ENCODE peak calls at places on chromosomes 16 and 17, in four cellular contexts. One of them, this sample, is unnamed.

GRCh38 chr17:44213403-44214229 is 5.9 kb downstream of the UBTF start:
- DNase-seq in effector memory CD4-positive, alpha-beta T cell: no peak
- DNase-seq in AML-193: no peak
- DNase-seq in hepatic stellate cell: no peak
- DNase-seq in this sample: no peak

GRCh38 chr17:34171245-34171818 is 83.8 kb upstream of the CCL2 start:
- DNase-seq in effector memory CD4-positive, alpha-beta T cell: peak
- DNase-seq in AML-193: peak
- DNase-seq in hepatic stellate cell: peak
- DNase-seq in this sample: peak

GRCh38 chr17:6936370-6937028 is 59.4 kb upstream of the ALOX12 start:
- DNase-seq in effector memory CD4-positive, alpha-beta T cell: peak
- DNase-seq in hepatic stellate cell: peak
- DNase-seq in AML-193: no peak
- DNase-seq in this sample: no peak

GRCh38 chr17:80303824-80304223 is 43.2 kb downstream of the RNF213 start:
- DNase-seq in hepatic stellate cell: no peak
- DNase-seq in AML-193: no peak
- DNase-seq in effector memory CD4-positive, alpha-beta T cell: no peak
- DNase-seq in this sample: no peak

GRCh38 chr17:19410101-19410500 is 931 bp upstream of the RNF112 start:
- DNase-seq in AML-193: no peak
- DNase-seq in hepatic stellate cell: no peak
- DNase-seq in effector memory CD4-positive, alpha-beta T cell: no peak
- DNase-seq in this sample: no peak

GRCh38 chr17:82859431-82860403 is 19.9 kb upstream of the ZNF750 start:
- DNase-seq in effector memory CD4-positive, alpha-beta T cell: peak
- DNase-seq in AML-193: peak
- DNase-seq in hepatic stellate cell: peak
- DNase-seq in this sample: no peak

GRCh38 chr17:327296-327695 is 25.3 kb downstream of the RPH3AL start:
- DNase-seq in AML-193: no peak
- DNase-seq in hepatic stellate cell: no peak
- DNase-seq in effector memory CD4-positive, alpha-beta T cell: no peak
- DNase-seq in this sample: no peak

GRCh38 chr17:65191805-65192740 is 54.9 kb downstream of the RGS9 start:
- DNase-seq in effector memory CD4-positive, alpha-beta T cell: no peak
- DNase-seq in hepatic stellate cell: peak
- DNase-seq in AML-193: no peak
- DNase-seq in this sample: no peak

GRCh38 chr17:79154951-79155557 is 80.4 kb downstream of the ENGASE start:
- DNase-seq in hepatic stellate cell: no peak
- DNase-seq in AML-193: no peak
- DNase-seq in effector memory CD4-positive, alpha-beta T cell: no peak
- DNase-seq in this sample: no peak

GRCh38 chr16:75074415-75074793 is 42.2 kb downstream of the LDHD start:
- DNase-seq in hepatic stellate cell: no peak
- DNase-seq in AML-193: no peak
- DNase-seq in effector memory CD4-positive, alpha-beta T cell: no peak
- DNase-seq in this sample: no peak

GRCh38 chr16:4365014-4365406 is 6.6 kb upstream of the VASN start:
- DNase-seq in AML-193: no peak
- DNase-seq in hepatic stellate cell: no peak
- DNase-seq in effector memory CD4-positive, alpha-beta T cell: no peak
- DNase-seq in this sample: no peak

GRCh38 chr17:81940538-81941483 is 3.7 kb upstream of the PYCR1 start:
- DNase-seq in hepatic stellate cell: no peak
- DNase-seq in AML-193: no peak
- DNase-seq in effector memory CD4-positive, alpha-beta T cell: no peak
- DNase-seq in this sample: no peak

GRCh38 chr16:88192601-88193000 is 190.2 kb upstream of the ZNF469 start:
- DNase-seq in hepatic stellate cell: no peak
- DNase-seq in effector memory CD4-positive, alpha-beta T cell: no peak
- DNase-seq in AML-193: no peak
- DNase-seq in this sample: no peak

GRCh38 chr16:78727536-78727935 is 628.1 kb downstream of the WWOX start:
- DNase-seq in hepatic stellate cell: no peak
- DNase-seq in AML-193: no peak
- DNase-seq in effector memory CD4-positive, alpha-beta T cell: no peak
- DNase-seq in this sample: no peak

GRCh38 chr16:81842564-81843242 is 63.6 kb downstream of the PLCG2 start:
- DNase-seq in AML-193: no peak
- DNase-seq in effector memory CD4-positive, alpha-beta T cell: no peak
- DNase-seq in hepatic stellate cell: no peak
- DNase-seq in this sample: no peak

GRCh38 chr17:74760404-74761105 is 12.1 kb downstream of the NHERF1 start:
- DNase-seq in hepatic stellate cell: no peak
- DNase-seq in effector memory CD4-positive, alpha-beta T cell: no peak
- DNase-seq in AML-193: no peak
- DNase-seq in this sample: no peak

GRCh38 chr17:37844158-37844976 is 79.8 kb upstream of the TBC1D3K start:
- DNase-seq in AML-193: peak
- DNase-seq in effector memory CD4-positive, alpha-beta T cell: peak
- DNase-seq in hepatic stellate cell: peak
- DNase-seq in this sample: peak

GRCh38 chr16:87068316-87068715 is 248.9 kb downstream of the C16orf95 start:
- DNase-seq in effector memory CD4-positive, alpha-beta T cell: no peak
- DNase-seq in hepatic stellate cell: no peak
- DNase-seq in AML-193: no peak
- DNase-seq in this sample: no peak

GRCh38 chr16:9787717-9788116 is 394.5 kb downstream of the GRIN2A start:
- DNase-seq in hepatic stellate cell: no peak
- DNase-seq in effector memory CD4-positive, alpha-beta T cell: no peak
- DNase-seq in AML-193: no peak
- DNase-seq in this sample: no peak

GRCh38 chr17:79977711-79978544 is 57.7 kb downstream of the TBC1D16 start:
- DNase-seq in effector memory CD4-positive, alpha-beta T cell: no peak
- DNase-seq in hepatic stellate cell: no peak
- DNase-seq in AML-193: no peak
- DNase-seq in this sample: no peak

GRCh38 chr17:66654341-66654740 is 180.6 kb upstream of the CACNG5 start:
- DNase-seq in effector memory CD4-positive, alpha-beta T cell: no peak
- DNase-seq in AML-193: no peak
- DNase-seq in hepatic stellate cell: no peak
- DNase-seq in this sample: no peak

GRCh38 chr17:64783556-64784352 is 121.6 kb upstream of the SMURF2 start:
- DNase-seq in effector memory CD4-positive, alpha-beta T cell: no peak
- DNase-seq in AML-193: no peak
- DNase-seq in hepatic stellate cell: no peak
- DNase-seq in this sample: no peak

GRCh38 chr16:70250748-70251650 is 741 bp downstream of the EXOSC6 start:
- DNase-seq in AML-193: peak
- DNase-seq in effector memory CD4-positive, alpha-beta T cell: peak
- DNase-seq in hepatic stellate cell: peak
- DNase-seq in this sample: no peak

GRCh38 chr17:79160980-79161621 is 86.5 kb downstream of the ENGASE start:
- DNase-seq in AML-193: no peak
- DNase-seq in hepatic stellate cell: no peak
- DNase-seq in effector memory CD4-positive, alpha-beta T cell: no peak
- DNase-seq in this sample: no peak

GRCh38 chr17:59149841-59150511 is 5.0 kb downstream of the SKA2 start:
- DNase-seq in effector memory CD4-positive, alpha-beta T cell: no peak
- DNase-seq in hepatic stellate cell: no peak
- DNase-seq in AML-193: no peak
- DNase-seq in this sample: no peak